ENCODE peak calls at places on chromosome 20, in four cellular contexts. I is CD8-positive, alpha-beta T cell; M is naive B cell; B is HT1080. U is an unnamed sample.

GRCh38 chr20:52015155-52015554 is 176.4 kb downstream of the ZFP64 start:
- DNase-seq in I (no peak), M (no peak), B (no peak), U (no peak)

GRCh38 chr20:20395856-20396600 is 28.1 kb downstream of the INSM1 start:
- DNase-seq in I (no peak), M (no peak), B (no peak), U (no peak)

GRCh38 chr20:60632420-60633262 is 619.4 kb upstream of the CDH4 start:
- DNase-seq in I (no peak), M (no peak), B (no peak), U (no peak)

GRCh38 chr20:16527438-16527837 is 45.8 kb downstream of the KIF16B start:
- DNase-seq in I (no peak), M (no peak), B (no peak), U (no peak)

GRCh38 chr20:15763344-15763743 is 809.9 kb downstream of the KIF16B start:
- DNase-seq in I (no peak), M (no peak), B (no peak), U (no peak)

GRCh38 chr20:36550797-36551299 is 9.5 kb downstream of the MYL9 start:
- DNase-seq in I (no peak), M (no peak), B (no peak), U (no peak)

GRCh38 chr20:63968928-63969760 is 586 bp downstream of the ZNF512B start:
- DNase-seq in I (peak), M (peak), B (no peak), U (peak)

GRCh38 chr20:44068780-44069191 is 118.2 kb downstream of the JPH2 start:
- DNase-seq in I (no peak), M (no peak), B (no peak), U (no peak)

GRCh38 chr20:31593221-31594001 is 11.7 kb upstream of the ID1 start:
- DNase-seq in I (no peak), M (no peak), B (peak), U (no peak)

GRCh38 chr20:57772349-57772964 is 62.6 kb upstream of the PMEPA1 start:
- DNase-seq in I (peak), M (no peak), B (peak), U (no peak)

GRCh38 chr20:37394543-37395410 is 48.8 kb downstream of the SRC start:
- DNase-seq in I (peak), M (no peak), B (no peak), U (no peak)

GRCh38 chr20:61185841-61186601 is 66.0 kb upstream of the CDH4 start:
- DNase-seq in I (no peak), M (no peak), B (peak), U (no peak)

GRCh38 chr20:39137299-39137698 is 175.2 kb downstream of the DHX35 start:
- DNase-seq in I (no peak), M (no peak), B (no peak), U (no peak)

GRCh38 chr20:33377366-33377765 is 24.0 kb downstream of the CDK5RAP1 start:
- DNase-seq in I (no peak), M (no peak), B (no peak), U (no peak)

GRCh38 chr20:17662333-17663039 is 19.6 kb downstream of the RRBP1 start:
- DNase-seq in I (no peak), M (no peak), B (no peak), U (no peak)

GRCh38 chr20:22861231-22861980 is 173.7 kb upstream of the SSTR4 start:
- DNase-seq in I (no peak), M (no peak), B (peak), U (no peak)

GRCh38 chr20:51760905-51761544 is 7.2 kb downstream of the ATP9A start:
- DNase-seq in I (no peak), M (no peak), B (peak), U (no peak)

GRCh38 chr20:34043025-34043424 is 49.3 kb downstream of the RALY start:
- DNase-seq in I (no peak), M (no peak), B (no peak), U (no peak)

GRCh38 chr20:1619861-1620444 is at the start of gene SIRPB1:
- DNase-seq in I (no peak), M (peak), B (peak), U (no peak)

GRCh38 chr20:43987018-43987417 is 72.4 kb downstream of the TOX2 start:
- DNase-seq in I (no peak), M (no peak), B (no peak), U (no peak)

GRCh38 chr20:46070215-46070910 is 19.4 kb downstream of the NCOA5 start:
- DNase-seq in I (no peak), M (no peak), B (peak), U (no peak)

GRCh38 chr20:32343438-32343837 is 14.7 kb upstream of the ASXL1 start:
- DNase-seq in I (no peak), M (no peak), B (peak), U (no peak)

GRCh38 chr20:51583073-51583472 is 40.6 kb upstream of the NFATC2 start:
- DNase-seq in I (no peak), M (no peak), B (no peak), U (no peak)

GRCh38 chr20:54980321-54980960 is 505.0 kb downstream of the DOK5 start:
- DNase-seq in I (no peak), M (no peak), B (peak), U (no peak)

GRCh38 chr20:542777-543368 is 717 bp downstream of the CSNK2A1 start:
- DNase-seq in I (no peak), M (peak), B (peak), U (no peak)

GRCh38 chr20:21322921-21323321 is 19.8 kb downstream of the XRN2 start:
- DNase-seq in I (no peak), M (no peak), B (peak), U (no peak)

GRCh38 chr20:10987651-10988383 is 314.0 kb upstream of the JAG1 start:
- DNase-seq in I (no peak), M (no peak), B (no peak), U (no peak)

GRCh38 chr20:18679020-18679419 is 91.2 kb downstream of the DTD1 start:
- DNase-seq in I (no peak), M (peak), B (peak), U (no peak)